ENCODE peak calls at places on chromosomes 13 and 19, in six cellular contexts. K is tibial nerve, Z is astrocyte, S is brain microvascular endothelial cell, R is neural progenitor cell, P is thoracic aorta. W is an unnamed sample.

GRCh38 chr19:46613525-46613924 is 11.4 kb downstream of the PTGIR start:
- DNase-seq in R (no peak), Z (no peak), K (no peak), P (no peak), S (no peak), W (no peak)

GRCh38 chr13:107964356-107964755 is 251.0 kb downstream of the LIG4 start:
- DNase-seq in P (no peak), S (no peak), R (no peak), K (no peak), Z (no peak), W (no peak)

GRCh38 chr19:41276231-41276630 is 12.1 kb downstream of the HNRNPUL1 start:
- DNase-seq in S (no peak), Z (no peak), P (no peak), R (no peak), K (no peak), W (no peak)

GRCh38 chr13:78326608-78327007 is 276.7 kb downstream of the POU4F1 start:
- DNase-seq in P (no peak), K (no peak), R (no peak), S (no peak), Z (peak; percentile 12), W (no peak)

GRCh38 chr13:112980441-112980840 is 11.4 kb downstream of the MCF2L start:
- DNase-seq in Z (no peak), R (no peak), K (no peak), S (no peak), P (no peak), W (no peak)

GRCh38 chr13:48318014-48318713 is 14.6 kb downstream of the RB1 start:
- DNase-seq in P (no peak), Z (no peak), R (no peak), S (no peak), K (no peak), W (no peak)

GRCh38 chr13:24747248-24748151 is 16.5 kb upstream of the RNF17 start:
- DNase-seq in P (no peak), R (peak; percentile 56), Z (peak; percentile 2), K (no peak), S (no peak), W (no peak)

GRCh38 chr13:79282976-79283375 is 123.1 kb downstream of the RBM26 start:
- DNase-seq in Z (no peak), R (no peak), S (no peak), P (no peak), K (no peak), W (no peak)

GRCh38 chr19:50858896-50859295 is 4.2 kb downstream of the KLK3 start:
- DNase-seq in S (no peak), K (no peak), Z (no peak), P (no peak), R (no peak), W (no peak)

GRCh38 chr13:81714513-81714912 is 1373.6 kb upstream of the SPRY2 start:
- DNase-seq in S (no peak), R (no peak), K (no peak), Z (no peak), P (no peak), W (no peak)

GRCh38 chr13:40776681-40777165 is 5.7 kb upstream of the MRPS31 start:
- DNase-seq in P (no peak), R (no peak), K (no peak), Z (peak; percentile 66), S (peak; percentile 30), W (peak; percentile 44)

GRCh38 chr19:46717034-46717715 is at the start of gene PRKD2:
- DNase-seq in P (peak; percentile 57), S (peak; percentile 70), Z (peak; percentile 67), K (peak; percentile 83), R (peak; percentile 96), W (peak; percentile 93)

GRCh38 chr19:23254141-23254910 is 4.1 kb upstream of the ZNF724 start:
- DNase-seq in Z (no peak), P (no peak), K (no peak), S (no peak), R (peak; percentile 37), W (no peak)

GRCh38 chr19:42297034-42297433 is 4.9 kb upstream of the PRR19 start:
- DNase-seq in R (no peak), P (no peak), K (no peak), Z (no peak), S (no peak), W (no peak)

GRCh38 chr13:93953856-93954255 is 525.6 kb downstream of the DCT start:
- DNase-seq in K (no peak), P (no peak), Z (no peak), R (no peak), S (no peak), W (no peak)

GRCh38 chr13:99310382-99311031 is 3.3 kb upstream of the GPR183 start:
- DNase-seq in Z (peak; percentile 84), S (peak; percentile 52), P (no peak), K (no peak), R (no peak), W (no peak)

GRCh38 chr19:6233051-6233826 is 46.5 kb downstream of the MLLT1 start:
- DNase-seq in Z (peak; percentile 74), P (peak; percentile 50), R (no peak), S (no peak), K (no peak), W (peak; percentile 58)

GRCh38 chr13:39483326-39483725 is 119.7 kb downstream of the LHFPL6 start:
- DNase-seq in R (no peak), S (no peak), K (no peak), Z (no peak), P (no peak), W (no peak)

GRCh38 chr13:26695360-26695705 is 65.3 kb downstream of the GPR12 start:
- DNase-seq in R (no peak), K (no peak), P (no peak), Z (no peak), S (no peak), W (peak; percentile 26)

GRCh38 chr19:28920269-28921066 is 292.5 kb downstream of the UQCRFS1 start:
- DNase-seq in R (peak; percentile 53), P (no peak), S (no peak), K (no peak), Z (no peak), W (no peak)

GRCh38 chr19:5718032-5718578 is 1.8 kb downstream of the LONP1 start:
- DNase-seq in S (peak; percentile 62), R (no peak), P (no peak), Z (peak; percentile 42), K (no peak), W (no peak)

GRCh38 chr19:33310606-33311325 is 8.4 kb upstream of the CEBPA start:
- DNase-seq in P (no peak), R (no peak), S (no peak), Z (no peak), K (no peak), W (peak; percentile 80)

GRCh38 chr19:47663435-47663910 is 49.7 kb upstream of the EHD2 start:
- DNase-seq in K (no peak), Z (peak; percentile 99), S (peak; percentile 86), R (no peak), P (no peak), W (no peak)

DNA sequence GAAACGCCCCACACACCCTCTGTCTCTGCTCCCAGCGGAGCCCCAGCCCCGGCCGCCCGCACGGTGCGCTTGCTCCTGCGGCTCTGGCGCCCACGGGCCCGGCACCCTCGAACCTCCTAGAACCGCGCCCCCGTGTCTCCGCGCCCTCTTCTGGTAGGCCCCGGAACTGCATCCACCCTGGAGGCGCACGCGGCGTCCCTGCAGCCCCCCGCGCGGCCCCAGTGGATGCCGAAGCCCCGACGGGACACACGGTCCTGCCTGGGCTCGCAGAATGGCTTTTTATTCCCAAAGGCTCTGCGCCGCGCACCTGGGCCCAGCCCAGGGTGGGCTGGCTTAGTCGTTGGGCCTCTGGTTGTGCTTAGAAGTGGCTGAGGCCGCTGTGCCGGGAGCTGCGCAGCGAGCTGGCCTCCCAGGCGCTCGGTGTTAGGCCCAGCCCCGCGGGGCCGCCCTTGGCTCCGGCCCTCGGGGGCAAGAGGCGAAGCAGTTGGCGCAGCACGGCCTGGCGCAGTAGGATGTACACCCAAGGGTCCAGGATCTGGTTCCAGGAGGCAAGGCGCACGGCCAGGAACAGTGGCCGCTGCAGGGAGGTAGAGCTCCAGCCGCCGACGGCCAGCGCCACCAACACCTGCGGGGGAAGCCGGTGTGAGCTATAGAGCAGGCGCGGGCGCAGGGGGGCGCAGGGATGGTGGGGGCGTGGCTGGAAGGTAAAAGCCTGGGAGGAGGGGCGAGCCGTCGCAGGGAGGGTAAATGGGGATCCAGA is 2.8 kb downstream of the PTGER1 start:
- DNase-seq in S (no peak), P (no peak), K (peak; percentile 38), R (peak; percentile 88), Z (no peak), W (peak; percentile 75)
- TF ChIP-seq CTCF in S (peak; percentile 86), P (peak; percentile 99), K (peak; percentile 97), R (peak; percentile 93), Z (peak; percentile 45), W (peak; percentile 85)

GRCh38 chr19:43983912-43984686 is at the start of gene ZNF155:
- DNase-seq in R (peak; percentile 95), P (peak; percentile 76), Z (peak; percentile 97), K (peak; percentile 76), S (peak; percentile 97), W (peak; percentile 89)

GRCh38 chr19:43983544-43983911 is 460 bp upstream of the ZNF155 start:
- DNase-seq in P (no peak), K (no peak), S (no peak), Z (no peak), R (no peak), W (no peak)

DNA sequence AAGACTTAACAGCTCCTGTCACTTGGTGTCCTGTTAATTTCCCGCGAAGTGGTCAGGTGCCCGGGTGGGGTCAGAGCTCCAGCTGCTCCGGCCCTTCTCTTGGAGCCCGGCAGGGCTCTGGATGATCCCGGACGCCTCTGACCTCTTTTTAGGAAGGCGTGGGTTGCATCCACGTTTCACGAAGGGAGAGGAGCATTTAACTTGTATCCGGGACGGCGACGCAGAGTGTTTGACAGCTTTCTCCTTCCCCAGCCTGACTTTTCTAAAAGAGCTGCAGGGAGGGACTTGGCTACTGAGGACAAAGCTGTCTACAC is 656 bp downstream of the ZNF155 start:
- DNase-seq in P (no peak), Z (peak; percentile 8), K (no peak), S (no peak), R (no peak), W (no peak)
- H3K27ac ChIP-seq in P (no peak overlapping the region), Z (peak overlapping the region; percentile 74), K (peak overlapping the region; percentile 60), S (no peak overlapping the region), R (no peak overlapping the region), W (no peak overlapping the region)

DNA sequence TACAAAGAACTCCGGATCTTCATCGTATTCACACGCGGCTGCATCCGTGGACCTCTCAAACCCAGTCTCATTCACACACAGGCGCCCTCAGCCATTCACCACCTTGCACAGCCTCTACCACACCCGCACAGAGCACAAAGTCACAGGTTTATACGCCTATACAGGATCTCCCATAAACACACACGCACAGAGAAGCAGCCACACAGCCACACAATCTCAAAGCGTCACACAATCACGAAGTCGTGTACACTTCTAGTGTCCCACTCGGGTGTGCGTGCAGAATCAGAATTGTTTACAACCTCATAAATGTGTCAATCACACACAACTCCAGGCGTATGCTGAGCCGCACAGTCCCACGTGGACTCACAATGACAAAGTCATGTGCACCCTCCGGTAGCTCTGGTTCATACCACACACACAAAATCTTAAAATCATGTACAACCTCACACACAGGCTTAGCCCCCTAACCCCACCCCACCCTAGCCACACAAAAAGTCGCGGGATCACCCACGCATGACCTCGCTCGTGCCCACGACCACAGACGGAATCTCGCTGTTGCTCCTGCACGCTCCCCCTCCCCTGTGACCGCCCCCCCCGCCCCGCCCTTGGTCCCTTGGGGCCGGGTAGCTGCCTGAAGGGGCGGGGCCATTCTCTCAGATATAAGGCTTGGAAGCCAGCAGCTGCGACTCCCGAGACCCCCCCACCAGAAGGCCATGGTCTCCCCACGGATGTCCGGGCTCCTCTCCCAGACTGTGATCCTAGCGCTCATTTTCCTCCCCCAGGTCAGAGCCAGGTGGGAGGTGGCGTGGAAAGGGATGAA is at the start of gene DLL3:
- DNase-seq in K (no peak), S (peak; percentile 7), R (peak; percentile 34), Z (no peak), P (no peak), W (no peak)
- H3K27me3 ChIP-seq in K (peaks cover 70% of the 10 kb centered on the region), S (peaks cover 15% of the 10 kb centered on the region), R (peaks cover 71% of the 10 kb centered on the region), Z (peaks cover 31% of the 10 kb centered on the region), P (peaks cover 4% of the 10 kb centered on the region), W (peaks cover 10% of the 10 kb centered on the region)

GRCh38 chr19:18771328-18772242 is 19.5 kb downstream of the COMP start:
- DNase-seq in P (no peak), K (no peak), R (peak; percentile 66), S (no peak), Z (no peak), W (no peak)
- TF ChIP-seq CTCF in P (no peak), K (no peak), R (peak; percentile 51), S (peak; percentile 59), Z (peak; percentile 7), W (no peak)